ENCODE peak calls at places on chromosomes 11 and 22, in seven cellular contexts. R is endodermal cell, F is left ventricle myocardium inferior, Z is Karpas-422, O is GM12878, T is GM23248, E is upper lobe of right lung. M is an unnamed sample.

GRCh38 chr11:14625804-14626203 is 17.8 kb upstream of the PDE3B start:
- DNase-seq in R (no peak), F (no peak), Z (peak; percentile 64), O (no peak), T (no peak), E (no peak), M (no peak)

GRCh38 chr22:49686495-49687219 is 141.0 kb downstream of the BRD1 start:
- DNase-seq in R (peak; percentile 20), F (no peak), Z (no peak), O (no peak), T (no peak), E (no peak), M (no peak)

GRCh38 chr11:108368134-108368533 is 99.2 kb downstream of the C11orf65 start:
- DNase-seq in R (no peak), F (no peak), Z (no peak), O (no peak), T (peak; percentile 51), E (no peak), M (no peak)

GRCh38 chr22:26471522-26471921 is 12.1 kb downstream of the HPS4 start:
- DNase-seq in R (no peak), F (no peak), Z (no peak), O (no peak), T (peak; percentile 82), E (no peak), M (peak; percentile 31)

GRCh38 chr22:48717883-48718817 is 1109.5 kb downstream of the BRD1 start:
- DNase-seq in R (peak; percentile 40), F (peak; percentile 9), Z (peak; percentile 23), O (no peak), T (no peak), E (peak; percentile 48), M (no peak)

GRCh38 chr22:50621948-50622722 is 5.8 kb downstream of the ARSA start:
- DNase-seq in R (peak; percentile 59), F (no peak), Z (peak; percentile 74), O (peak; percentile 15), T (no peak), E (peak; percentile 62), M (no peak)

GRCh38 chr11:66316849-66317251 is at the start of gene CD248:
- DNase-seq in R (peak; percentile 81), F (peak; percentile 87), Z (no peak), O (no peak), T (peak; percentile 81), E (peak; percentile 76), M (no peak)

GRCh38 chr11:62324738-62325556 is 12.3 kb upstream of the ASRGL1 start:
- DNase-seq in R (peak; percentile 95), F (peak; percentile 31), Z (peak; percentile 91), O (no peak), T (peak; percentile 53), E (peak; percentile 81), M (peak; percentile 45)

GRCh38 chr22:26374645-26375044 is 54.4 kb upstream of the ASPHD2 start:
- DNase-seq in R (no peak), F (no peak), Z (no peak), O (no peak), T (no peak), E (no peak), M (no peak)

GRCh38 chr22:46087816-46088277 is 62.5 kb upstream of the PPARA start:
- DNase-seq in R (no peak), F (peak; percentile 93), Z (peak; percentile 65), O (no peak), T (peak; percentile 96), E (peak; percentile 84), M (peak; percentile 94)

GRCh38 chr22:41844036-41844435 is 11.1 kb downstream of the SREBF2 start:
- DNase-seq in R (no peak), F (no peak), Z (peak; percentile 67), O (no peak), T (no peak), E (no peak), M (no peak)

GRCh38 chr22:43841742-43842141 is 20.6 kb downstream of the SULT4A1 start:
- DNase-seq in R (no peak), F (no peak), Z (no peak), O (no peak), T (no peak), E (no peak), M (no peak)

GRCh38 chr11:9061807-9062206 is 29.6 kb downstream of the SCUBE2 start:
- DNase-seq in R (no peak), F (no peak), Z (no peak), O (no peak), T (no peak), E (no peak), M (no peak)

GRCh38 chr22:26681395-26681821 is 24.0 kb downstream of the MIAT start:
- DNase-seq in R (peak; percentile 90), F (no peak), Z (no peak), O (no peak), T (peak; percentile 35), E (peak; percentile 70), M (no peak)

GRCh38 chr11:93652161-93652597 is 9.3 kb upstream of the CEP295 start:
- DNase-seq in R (peak; percentile 73), F (no peak), Z (peak; percentile 90), O (no peak), T (peak; percentile 61), E (no peak), M (no peak)

GRCh38 chr22:23137905-23138520 is 3.8 kb downstream of the RSPH14 start:
- DNase-seq in R (no peak), F (no peak), Z (peak; percentile 92), O (peak; percentile 86), T (peak; percentile 16), E (no peak), M (no peak)

GRCh38 chr11:2930705-2931415 is 1.6 kb upstream of the PHLDA2 start:
- DNase-seq in R (peak; percentile 98), F (peak; percentile 51), Z (peak; percentile 79), O (peak; percentile 16), T (peak; percentile 48), E (peak; percentile 94), M (peak; percentile 56)

DNA sequence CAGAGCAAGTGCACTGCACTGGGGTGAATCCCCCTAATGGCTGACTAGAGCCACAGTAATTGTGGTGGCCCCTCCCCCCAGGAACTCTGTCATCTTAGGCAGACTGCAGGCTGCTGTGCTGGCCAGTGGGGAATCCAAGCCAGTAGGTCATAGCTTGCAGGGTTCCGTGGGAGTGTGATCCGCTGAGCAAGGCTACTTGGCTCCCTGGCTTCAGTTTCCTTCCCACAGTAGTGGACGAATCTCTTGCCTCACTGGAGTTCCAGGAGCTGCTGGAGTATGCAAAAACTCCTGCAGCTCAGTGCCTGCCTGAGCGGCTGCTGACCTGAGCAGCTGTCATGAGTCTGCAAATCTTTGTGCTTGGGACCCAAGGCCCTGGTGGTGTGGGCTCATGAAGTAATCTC is 13.2 kb downstream of the OOSP3 start:
- DNase-seq in R (peak; percentile 87), F (no peak), Z (no peak), O (no peak), T (peak; percentile 10), E (no peak), M (peak; percentile 17)
- H3K4me3 ChIP-seq in R (no peak overlapping the region), F (no peak overlapping the region), Z (no peak overlapping the region), O (no peak overlapping the region), T (no peak overlapping the region), E (no peak overlapping the region), M (no peak overlapping the region)

GRCh38 chr11:29317669-29318068 is 699.2 kb downstream of the KCNA4 start:
- DNase-seq in R (no peak), F (no peak), Z (no peak), O (no peak), T (peak; percentile 50), E (no peak), M (no peak)

GRCh38 chr11:29320196-29320595 is 696.6 kb downstream of the KCNA4 start:
- DNase-seq in R (no peak), F (no peak), Z (no peak), O (no peak), T (peak; percentile 31), E (no peak), M (peak; percentile 25)

GRCh38 chr11:29319231-29319630 is 697.6 kb downstream of the KCNA4 start:
- DNase-seq in R (no peak), F (no peak), Z (no peak), O (no peak), T (peak; percentile 13), E (no peak), M (peak; percentile 28)

GRCh38 chr11:29321293-29322132 is 695.3 kb downstream of the KCNA4 start:
- DNase-seq in R (no peak), F (no peak), Z (no peak), O (no peak), T (peak; percentile 15), E (no peak), M (peak; percentile 80)

GRCh38 chr11:29318134-29318845 is 698.5 kb downstream of the KCNA4 start:
- DNase-seq in R (no peak), F (no peak), Z (no peak), O (no peak), T (peak; percentile 60), E (no peak), M (peak; percentile 28)
- H3K27me3 ChIP-seq in R (no peaks in the 10 kb centered on the region), F (no peaks in the 10 kb centered on the region), Z (no peaks in the 10 kb centered on the region), O (no peaks in the 10 kb centered on the region), T (no peaks in the 10 kb centered on the region), E (no peaks in the 10 kb centered on the region), M (no peaks in the 10 kb centered on the region)

GRCh38 chr11:40421187-40421586 is 1038.3 kb downstream of the LRRC4C start:
- DNase-seq in R (no peak), F (no peak), Z (no peak), O (no peak), T (no peak), E (no peak), M (no peak)
- H3K9me3 ChIP-seq in R (no peaks in the 10 kb centered on the region), F (peaks cover 6% of the 10 kb centered on the region), Z (peaks cover 18% of the 10 kb centered on the region), O (no peaks in the 10 kb centered on the region), T (no peaks in the 10 kb centered on the region), E (no peaks in the 10 kb centered on the region), M (peaks cover 2% of the 10 kb centered on the region)

DNA sequence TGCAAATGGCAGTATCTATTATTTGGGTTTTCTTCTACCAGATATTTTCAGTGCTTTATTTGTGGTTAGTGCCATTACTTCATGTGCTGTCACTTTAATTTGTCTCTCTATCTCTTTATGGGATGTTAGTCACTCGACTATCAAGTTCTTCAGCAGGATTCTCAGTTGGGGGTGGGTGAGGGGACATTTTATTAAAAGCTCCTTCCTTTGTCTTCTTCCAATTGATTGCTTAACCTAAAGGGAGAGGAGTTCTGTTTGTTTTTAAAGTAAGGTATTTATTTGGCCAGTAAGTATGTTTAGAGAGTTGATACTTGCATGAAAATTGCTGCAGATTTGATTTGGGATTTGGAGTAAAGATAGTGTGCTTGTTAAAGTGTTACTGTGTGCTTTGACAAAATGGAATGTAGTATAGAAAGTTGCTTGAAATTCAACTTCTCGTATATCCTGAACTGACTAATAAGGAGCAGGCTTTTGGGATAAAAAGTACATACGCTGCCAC is 10.2 kb downstream of the YAP1 start:
- DNase-seq in R (no peak), F (no peak), Z (no peak), O (no peak), T (peak; percentile 39), E (no peak), M (no peak)
- H3K4me3 ChIP-seq in R (peak overlapping the region; percentile 76), F (no peak overlapping the region), Z (no peak overlapping the region), O (no peak overlapping the region), T (peak overlapping the region; percentile 20), E (no peak overlapping the region), M (no peak overlapping the region)

M was measured in MG63.